ENCODE peak calls at places on chromosome 3, in seven cellular contexts. L is gastrocnemius medialis, N is GM12865, I is AG10803, B is AG04449, A is astrocyte of the cerebellum, Z is psoas muscle. W is an unnamed sample.
A peak's percentile ranks its signal among the peaks of the same experiment; 100 is the strongest.

GRCh38 chr3:32238027-32238815 is at the start of gene CMTM8:
- DNase-seq in I (no peak), Z (peak; percentile 66), A (no peak), N (peak; percentile 45), L (no peak), B (no peak), W (no peak)

GRCh38 chr3:160707187-160707789 is 30.3 kb downstream of the ARL14 start:
- DNase-seq in N (peak; percentile 52), A (peak; percentile 42), I (peak; percentile 56), B (no peak), L (no peak), Z (no peak), W (no peak)

GRCh38 chr3:50603261-50604109 is 8.1 kb downstream of the CISH start:
- DNase-seq in N (no peak), B (no peak), Z (peak; percentile 45), I (no peak), A (no peak), L (no peak), W (no peak)

GRCh38 chr3:58386966-58387365 is 46.7 kb downstream of the PDHB start:
- DNase-seq in A (no peak), N (no peak), L (no peak), I (peak; percentile 86), B (no peak), Z (no peak), W (peak; percentile 19)

GRCh38 chr3:192005989-192006388 is 545.0 kb downstream of the PYDC2 start:
- DNase-seq in Z (no peak), N (no peak), L (no peak), A (no peak), B (no peak), I (no peak), W (no peak)

GRCh38 chr3:52490938-52491526 is 4.1 kb upstream of the STAB1 start:
- DNase-seq in B (no peak), N (no peak), Z (no peak), L (no peak), A (no peak), I (no peak), W (no peak)

GRCh38 chr3:38119248-38119544 is 17.7 kb downstream of the ACAA1 start:
- DNase-seq in A (no peak), L (peak; percentile 8), B (no peak), Z (no peak), I (no peak), N (no peak), W (no peak)

GRCh38 chr3:101102678-101103296 is 109.6 kb upstream of the ABI3BP start:
- DNase-seq in Z (no peak), I (no peak), B (no peak), N (no peak), L (no peak), A (no peak), W (no peak)

GRCh38 chr3:143001034-143001368 is 369 bp upstream of the U2SURP start:
- DNase-seq in B (no peak), N (peak; percentile 89), L (no peak), Z (peak; percentile 87), A (no peak), I (no peak), W (no peak)

GRCh38 chr3:126983653-126984390 is 907 bp downstream of the PLXNA1 start:
- DNase-seq in Z (no peak), L (no peak), I (no peak), N (peak; percentile 30), B (no peak), A (no peak), W (no peak)

GRCh38 chr3:178536271-178537079 is at the start of gene KCNMB2:
- DNase-seq in B (no peak), L (no peak), I (no peak), A (no peak), N (peak; percentile 41), Z (no peak), W (no peak)

GRCh38 chr3:172528677-172529076 is 5.4 kb upstream of the TNFSF10 start:
- DNase-seq in B (no peak), A (no peak), L (no peak), N (no peak), Z (no peak), I (no peak), W (no peak)

GRCh38 chr3:73084170-73084569 is 22.7 kb downstream of the EBLN2 start:
- DNase-seq in Z (no peak), N (no peak), I (no peak), A (no peak), B (no peak), L (no peak), W (no peak)

GRCh38 chr3:186303985-186304384 is 58.0 kb downstream of the DGKG start:
- DNase-seq in Z (no peak), N (no peak), L (no peak), A (no peak), I (no peak), B (no peak), W (no peak)

GRCh38 chr3:26099692-26100091 is 309.8 kb downstream of the OXSM start:
- DNase-seq in N (no peak), A (peak; percentile 15), L (peak; percentile 33), Z (no peak), I (no peak), B (no peak), W (peak; percentile 80)

GRCh38 chr3:39136533-39137434 is 16.6 kb downstream of the CSRNP1 start:
- DNase-seq in Z (no peak), N (no peak), A (no peak), I (no peak), B (no peak), L (no peak), W (no peak)

GRCh38 chr3:156332304-156332703 is 211.9 kb downstream of the KCNAB1 start:
- DNase-seq in I (peak; percentile 18), Z (no peak), N (no peak), B (no peak), L (no peak), A (no peak), W (no peak)

DNA sequence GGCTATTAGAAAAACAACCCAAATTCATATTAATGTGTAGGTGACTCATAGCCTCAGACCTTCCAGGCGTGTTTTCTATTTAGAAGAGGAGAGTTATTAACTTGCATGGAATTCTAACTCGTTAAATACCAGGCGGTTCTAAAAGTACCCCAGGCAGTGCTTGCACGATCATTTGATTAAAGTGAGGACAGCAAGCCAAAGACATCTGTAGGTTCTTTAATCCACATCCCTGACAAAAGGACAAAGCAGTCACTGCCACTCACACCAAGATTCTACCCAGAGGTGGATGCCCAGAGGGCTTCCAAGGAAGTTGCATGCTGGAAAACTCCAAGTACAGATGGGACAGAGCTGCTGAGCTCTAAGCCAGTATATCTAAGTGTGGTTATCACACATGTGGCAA is 372.1 kb downstream of the ROBO2 start:
- DNase-seq in Z (no peak), N (no peak), I (peak; percentile 66), L (no peak), A (no peak), B (peak; percentile 7), W (peak; percentile 12)
- TF ChIP-seq CTCF in Z (no peak), N (no peak), I (no peak), L (no peak), A (no peak), B (no peak), W (no peak)

GRCh38 chr3:181718416-181718815 is 6.7 kb downstream of the SOX2 start:
- DNase-seq in I (no peak), L (no peak), N (no peak), A (no peak), B (no peak), Z (no peak), W (no peak)

GRCh38 chr3:181721369-181721768 is 9.6 kb downstream of the SOX2 start:
- DNase-seq in L (no peak), I (no peak), A (no peak), N (no peak), Z (no peak), B (no peak), W (no peak)

GRCh38 chr3:181720281-181720680 is 8.6 kb downstream of the SOX2 start:
- DNase-seq in B (no peak), A (no peak), N (no peak), I (no peak), L (no peak), Z (no peak), W (no peak)

GRCh38 chr3:181717505-181717904 is 5.8 kb downstream of the SOX2 start:
- DNase-seq in L (no peak), A (no peak), I (no peak), N (no peak), Z (no peak), B (no peak), W (no peak)

GRCh38 chr3:181719298-181719859 is 7.7 kb downstream of the SOX2 start:
- DNase-seq in A (no peak), I (no peak), L (no peak), N (no peak), Z (no peak), B (no peak), W (no peak)
- H3K4me3 ChIP-seq in A (peak overlapping the region; percentile 20), I (no peak overlapping the region), L (no peak overlapping the region), N (no peak overlapping the region), Z (no peak overlapping the region), B (no peak overlapping the region), W (no peak overlapping the region)

GRCh38 chr3:98966434-98966833 is 64.9 kb upstream of the DCBLD2 start:
- DNase-seq in A (no peak), B (no peak), L (no peak), I (no peak), N (peak; percentile 26), Z (no peak), W (no peak)
- TF ChIP-seq CTCF in A (no peak), B (no peak), L (no peak), I (no peak), N (no peak), Z (no peak), W (no peak)

GRCh38 chr3:33579181-33579510 is 138.9 kb downstream of the CLASP2 start:
- DNase-seq in I (no peak), B (no peak), Z (no peak), L (no peak), N (no peak), A (no peak), W (no peak)
- H3K4me3 ChIP-seq in I (no peak overlapping the region), B (no peak overlapping the region), Z (no peak overlapping the region), L (no peak overlapping the region), N (no peak overlapping the region), A (no peak overlapping the region), W (no peak overlapping the region)

DNA sequence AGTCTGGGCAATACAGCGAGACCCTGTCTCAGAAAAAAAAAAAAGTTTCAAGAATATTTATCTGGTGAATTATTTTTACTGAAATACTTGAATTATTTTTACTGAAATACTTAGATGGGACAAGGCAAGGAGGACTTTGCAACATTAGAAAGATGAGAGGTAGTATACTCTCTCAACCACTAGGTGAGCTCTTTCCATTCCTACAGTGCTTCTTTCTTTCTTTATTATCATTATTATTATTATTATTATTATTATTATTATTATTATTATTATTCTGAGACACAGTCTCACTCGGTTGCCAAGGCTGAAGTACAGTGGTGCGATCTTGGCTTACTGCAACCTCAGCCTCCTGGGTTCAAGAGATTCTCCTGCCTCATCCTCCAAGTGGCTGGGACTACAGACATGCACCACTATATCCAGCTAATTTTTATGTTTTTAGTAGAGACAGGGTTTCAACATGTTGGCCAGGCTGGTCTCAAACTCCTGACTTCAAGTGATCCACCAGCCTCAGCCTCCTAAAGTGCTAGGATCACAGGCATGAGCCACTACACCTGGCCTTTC is 468.8 kb downstream of the MAGI1 start:
- DNase-seq in L (no peak), Z (no peak), B (no peak), N (no peak), I (no peak), A (no peak), W (no peak)
- TF ChIP-seq CTCF in L (no peak), Z (no peak), B (no peak), N (no peak), I (peak; percentile 23), A (no peak), W (peak; percentile 36)

W was measured in epithelial cell of proximal tubule.